ENCODE peak calls at places on chromosomes 11 and 22, in five cellular contexts. K is cardiac fibroblast; R is GM20000; Z is NCI-H1105; Y is activated T-cell treated with anti-CD3 and anti-CD28 coated beads, Interleukin-2, amount 50 U/mL, for 72 hours. U is an unnamed sample.

GRCh38 chr11:65058419-65059054 is at the start of gene NAALADL1:
- DNase-seq in K (no peak), R (no peak), Z (no peak), Y (no peak), U (no peak)

GRCh38 chr11:81211050-81211449 is 1522.6 kb downstream of the FAM181B start:
- DNase-seq in K (no peak), R (no peak), Z (no peak), Y (no peak), U (no peak)

GRCh38 chr22:46046299-46046685 is 69.3 kb upstream of the WNT7B start:
- DNase-seq in K (no peak), R (no peak), Z (no peak), Y (no peak), U (no peak)

GRCh38 chr11:102306817-102307814 is 10.2 kb upstream of the BIRC3 start:
- DNase-seq in K (no peak), R (no peak), Z (no peak), Y (peak; percentile 22), U (no peak)

GRCh38 chr11:132030896-132031295 is 660.5 kb downstream of the NTM start:
- DNase-seq in K (no peak), R (no peak), Z (no peak), Y (no peak), U (no peak)

GRCh38 chr22:41656515-41656914 is 32.2 kb downstream of the SNU13 start:
- DNase-seq in K (no peak), R (no peak), Z (no peak), Y (no peak), U (no peak)

GRCh38 chr11:124717786-124718634 is 21.7 kb upstream of the NRGN start:
- DNase-seq in K (peak; percentile 40), R (no peak), Z (peak; percentile 53), Y (peak; percentile 12), U (no peak)

GRCh38 chr22:46027219-46028068 is 50.5 kb upstream of the WNT7B start:
- DNase-seq in K (no peak), R (no peak), Z (no peak), Y (no peak), U (no peak)

GRCh38 chr22:23859201-23859600 is 1.5 kb downstream of the SLC2A11 start:
- DNase-seq in K (no peak), R (no peak), Z (no peak), Y (no peak), U (no peak)